ENCODE peak calls at places on chromosomes 7 and 10, in six cellular contexts. A is IMR-90; I is activated T-helper 1 cell treated with anti-CD3 and anti-CD28 coated beads, Interleukin-2, amount 50 U/mL, for 16 hours; C is EH; E is smooth muscle cell of the brain vasculature; D is EL. J is an unnamed sample.

GRCh38 chr10:17645591-17646345 is 1.8 kb downstream of the STAM start:
- DNase-seq in E (no peak), D (no peak), I (no peak), A (peak; percentile 18), C (no peak), J (no peak)

GRCh38 chr7:73715648-73716317 is 3.7 kb downstream of the STX1A start:
- DNase-seq in C (peak; percentile 96), E (peak; percentile 78), I (no peak), D (peak; percentile 96), A (peak; percentile 98), J (no peak)

GRCh38 chr10:75288140-75288711 is 52.5 kb upstream of the COMTD1 start:
- DNase-seq in D (no peak), C (no peak), A (no peak), E (no peak), I (no peak), J (no peak)

GRCh38 chr10:29648114-29648982 is 13.6 kb upstream of the SVIL start:
- DNase-seq in E (no peak), D (no peak), I (no peak), A (peak; percentile 38), C (peak; percentile 41), J (no peak)

GRCh38 chr10:34655286-34656170 is 159.6 kb downstream of the PARD3 start:
- DNase-seq in E (peak; percentile 62), A (peak; percentile 75), C (peak; percentile 76), I (no peak), D (peak; percentile 71), J (peak; percentile 54)

GRCh38 chr10:69786791-69787190 is 14.9 kb upstream of the COL13A1 start:
- DNase-seq in C (peak; percentile 74), A (peak; percentile 56), I (no peak), E (no peak), D (peak; percentile 61), J (no peak)

GRCh38 chr7:57215423-57215822 is 83.2 kb upstream of the ZNF479 start:
- DNase-seq in E (no peak), A (no peak), D (no peak), I (no peak), C (no peak), J (no peak)

GRCh38 chr7:44197487-44197886 is 3.3 kb upstream of the YKT6 start:
- DNase-seq in D (no peak), C (no peak), E (no peak), A (no peak), I (no peak), J (no peak)

GRCh38 chr10:4671451-4672145 is 154.4 kb upstream of the AKR1E2 start:
- DNase-seq in D (peak; percentile 55), C (peak; percentile 61), I (no peak), A (peak; percentile 69), E (no peak), J (no peak)

GRCh38 chr7:145957160-145957890 is 159.3 kb upstream of the CNTNAP2 start:
- DNase-seq in C (no peak), E (peak; percentile 12), A (no peak), D (no peak), I (no peak), J (no peak)

GRCh38 chr7:75756340-75757297 is 15.4 kb downstream of the CCL26 start:
- DNase-seq in I (no peak), A (peak; percentile 53), C (peak; percentile 64), E (no peak), D (peak; percentile 45), J (no peak)

GRCh38 chr7:45681596-45682357 is 107.6 kb downstream of the ADCY1 start:
- DNase-seq in A (no peak), I (no peak), C (no peak), E (no peak), D (no peak), J (peak; percentile 33)

GRCh38 chr10:43076876-43077420 is at the start of gene RET:
- DNase-seq in E (no peak), I (no peak), A (no peak), C (peak; percentile 18), D (peak; percentile 29), J (peak; percentile 50)

GRCh38 chr10:98170249-98171117 is 36.0 kb downstream of the R3HCC1L start:
- DNase-seq in A (peak; percentile 60), C (peak; percentile 59), D (peak; percentile 54), I (no peak), E (peak; percentile 18), J (peak; percentile 45)

J was measured in mesothelial cell of epicardium.